ENCODE peak calls at places on chromosome 22, in eight cellular contexts. F, M, Y, V, Q, Z, T and K are unnamed samples.

GRCh38 chr22:30308518-30309230 is 18.1 kb downstream of the TBC1D10A start:
- DNase-seq in F (no peak), M (no peak), Y (no peak), V (no peak), Q (no peak), Z (no peak), T (no peak), K (no peak)

GRCh38 chr22:49934891-49935557 is 16.6 kb downstream of the CRELD2 start:
- DNase-seq in F (peak; percentile 91), M (no peak), Y (peak; percentile 72), V (no peak), Q (peak; percentile 88), Z (no peak), T (peak; percentile 88), K (no peak)

GRCh38 chr22:38871360-38872171 is 450 bp downstream of the CBX6 start:
- DNase-seq in F (peak; percentile 33), M (no peak), Y (no peak), V (peak; percentile 7), Q (peak; percentile 53), Z (no peak), T (no peak), K (no peak)

GRCh38 chr22:40082184-40082583 is 87.4 kb downstream of the FAM83F start:
- DNase-seq in F (no peak), M (no peak), Y (no peak), V (no peak), Q (no peak), Z (no peak), T (no peak), K (no peak)

GRCh38 chr22:22930571-22931556 is 43.2 kb downstream of the IGLL5 start:
- DNase-seq in F (no peak), M (no peak), Y (no peak), V (no peak), Q (no peak), Z (no peak), T (no peak), K (no peak)

GRCh38 chr22:37973271-37974170 is 10.8 kb downstream of the SOX10 start:
- DNase-seq in F (no peak), M (no peak), Y (no peak), V (no peak), Q (no peak), Z (no peak), T (no peak), K (no peak)

GRCh38 chr22:45911601-45912271 is 65.2 kb downstream of the WNT7B start:
- DNase-seq in F (no peak), M (peak; percentile 72), Y (no peak), V (no peak), Q (no peak), Z (peak; percentile 81), T (no peak), K (no peak)

GRCh38 chr22:36606114-36606513 is 77.1 kb upstream of the EIF3D start:
- DNase-seq in F (no peak), M (no peak), Y (no peak), V (no peak), Q (no peak), Z (no peak), T (no peak), K (no peak)

GRCh38 chr22:26671317-26672059 is 14.1 kb downstream of the MIAT start:
- DNase-seq in F (peak; percentile 63), M (no peak), Y (peak; percentile 63), V (no peak), Q (peak; percentile 74), Z (no peak), T (peak; percentile 20), K (no peak)

GRCh38 chr22:37970864-37971263 is 13.5 kb downstream of the SOX10 start:
- DNase-seq in F (no peak), M (no peak), Y (no peak), V (no peak), Q (no peak), Z (no peak), T (no peak), K (no peak)

GRCh38 chr22:31897842-31898241 is 46.5 kb upstream of the YWHAH start:
- DNase-seq in F (no peak), M (no peak), Y (no peak), V (no peak), Q (no peak), Z (no peak), T (no peak), K (no peak)

GRCh38 chr22:28967969-28968368 is 84.6 kb downstream of the ZNRF3 start:
- DNase-seq in F (no peak), M (no peak), Y (no peak), V (no peak), Q (no peak), Z (no peak), T (no peak), K (no peak)

GRCh38 chr22:29716814-29717213 is 3.0 kb upstream of the CABP7 start:
- DNase-seq in F (peak; percentile 64), M (no peak), Y (no peak), V (peak; percentile 32), Q (no peak), Z (peak; percentile 86), T (no peak), K (no peak)

GRCh38 chr22:44523981-44524759 is 26.1 kb upstream of the RTL6 start:
- DNase-seq in F (peak; percentile 28), M (no peak), Y (no peak), V (no peak), Q (no peak), Z (no peak), T (peak; percentile 49), K (no peak)